ENCODE peak calls at places on chromosomes 16 and 17, in eight cellular contexts. One of them, this sample, is unnamed.

GRCh38 chr16:1602285-1602684 is 9.6 kb downstream of the IFT140 start:
- ATAC-seq in activated B cell treated with CpG ODN at 0.5 μM for 24 hours: no peak
- ATAC-seq in mucosa of descending colon: no peak
- ATAC-seq in HepG2: peak
- ATAC-seq in heart left ventricle: no peak
- ATAC-seq in heart right ventricle: no peak
- ATAC-seq in DND-41: no peak
- ATAC-seq in upper lobe of left lung: peak
- ATAC-seq in this sample: no peak

GRCh38 chr17:76570877-76571471 is 14.7 kb downstream of the ST6GALNAC2 start:
- ATAC-seq in activated B cell treated with CpG ODN at 0.5 μM for 24 hours: no peak
- ATAC-seq in mucosa of descending colon: no peak
- ATAC-seq in HepG2: peak
- ATAC-seq in heart left ventricle: no peak
- ATAC-seq in heart right ventricle: no peak
- ATAC-seq in DND-41: no peak
- ATAC-seq in upper lobe of left lung: no peak
- ATAC-seq in this sample: no peak

GRCh38 chr17:1511290-1511689 is 5.1 kb downstream of the INPP5K start:
- ATAC-seq in activated B cell treated with CpG ODN at 0.5 μM for 24 hours: no peak
- ATAC-seq in mucosa of descending colon: peak
- ATAC-seq in HepG2: no peak
- ATAC-seq in heart left ventricle: peak
- ATAC-seq in heart right ventricle: peak
- ATAC-seq in DND-41: no peak
- ATAC-seq in upper lobe of left lung: no peak
- ATAC-seq in this sample: peak

GRCh38 chr16:67149276-67150057 is 1.3 kb downstream of the B3GNT9 start:
- ATAC-seq in activated B cell treated with CpG ODN at 0.5 μM for 24 hours: no peak
- ATAC-seq in mucosa of descending colon: no peak
- ATAC-seq in HepG2: no peak
- ATAC-seq in heart left ventricle: no peak
- ATAC-seq in heart right ventricle: no peak
- ATAC-seq in DND-41: no peak
- ATAC-seq in upper lobe of left lung: no peak
- ATAC-seq in this sample: no peak

GRCh38 chr16:69123894-69124293 is 8.5 kb downstream of the CHTF8 start:
- ATAC-seq in activated B cell treated with CpG ODN at 0.5 μM for 24 hours: peak
- ATAC-seq in mucosa of descending colon: peak
- ATAC-seq in HepG2: peak
- ATAC-seq in heart left ventricle: no peak
- ATAC-seq in heart right ventricle: peak
- ATAC-seq in DND-41: peak
- ATAC-seq in upper lobe of left lung: peak
- ATAC-seq in this sample: no peak

GRCh38 chr16:84190731-84191388 is at the start of gene ADAD2:
- ATAC-seq in activated B cell treated with CpG ODN at 0.5 μM for 24 hours: no peak
- ATAC-seq in mucosa of descending colon: no peak
- ATAC-seq in HepG2: peak
- ATAC-seq in heart left ventricle: no peak
- ATAC-seq in heart right ventricle: no peak
- ATAC-seq in DND-41: no peak
- ATAC-seq in upper lobe of left lung: no peak
- ATAC-seq in this sample: no peak

GRCh38 chr16:89764711-89765201 is 43.4 kb downstream of the ZNF276 start:
- ATAC-seq in activated B cell treated with CpG ODN at 0.5 μM for 24 hours: peak
- ATAC-seq in mucosa of descending colon: peak
- ATAC-seq in HepG2: peak
- ATAC-seq in heart left ventricle: peak
- ATAC-seq in heart right ventricle: peak
- ATAC-seq in DND-41: no peak
- ATAC-seq in upper lobe of left lung: peak
- ATAC-seq in this sample: peak

GRCh38 chr16:67086829-67087228 is 22.9 kb upstream of the PHAF1 start:
- ATAC-seq in activated B cell treated with CpG ODN at 0.5 μM for 24 hours: no peak
- ATAC-seq in mucosa of descending colon: no peak
- ATAC-seq in HepG2: no peak
- ATAC-seq in heart left ventricle: peak
- ATAC-seq in heart right ventricle: peak
- ATAC-seq in DND-41: no peak
- ATAC-seq in upper lobe of left lung: no peak
- ATAC-seq in this sample: no peak

GRCh38 chr17:49815761-49816281 is 27.3 kb downstream of the KAT7 start:
- ATAC-seq in activated B cell treated with CpG ODN at 0.5 μM for 24 hours: no peak
- ATAC-seq in mucosa of descending colon: no peak
- ATAC-seq in HepG2: no peak
- ATAC-seq in heart left ventricle: no peak
- ATAC-seq in heart right ventricle: no peak
- ATAC-seq in DND-41: no peak
- ATAC-seq in upper lobe of left lung: peak
- ATAC-seq in this sample: peak

GRCh38 chr17:57166803-57167202 is 81.8 kb downstream of the AKAP1 start:
- ATAC-seq in activated B cell treated with CpG ODN at 0.5 μM for 24 hours: no peak
- ATAC-seq in mucosa of descending colon: no peak
- ATAC-seq in HepG2: no peak
- ATAC-seq in heart left ventricle: no peak
- ATAC-seq in heart right ventricle: no peak
- ATAC-seq in DND-41: no peak
- ATAC-seq in upper lobe of left lung: no peak
- ATAC-seq in this sample: no peak

GRCh38 chr17:46003907-46004748 is 5.1 kb downstream of the STH start:
- ATAC-seq in activated B cell treated with CpG ODN at 0.5 μM for 24 hours: no peak
- ATAC-seq in mucosa of descending colon: peak
- ATAC-seq in HepG2: peak
- ATAC-seq in heart left ventricle: peak
- ATAC-seq in heart right ventricle: peak
- ATAC-seq in DND-41: no peak
- ATAC-seq in upper lobe of left lung: peak
- ATAC-seq in this sample: no peak

GRCh38 chr17:61352408-61352770 is 47.3 kb upstream of the TBX2 start:
- ATAC-seq in activated B cell treated with CpG ODN at 0.5 μM for 24 hours: no peak
- ATAC-seq in mucosa of descending colon: no peak
- ATAC-seq in HepG2: no peak
- ATAC-seq in heart left ventricle: no peak
- ATAC-seq in heart right ventricle: no peak
- ATAC-seq in DND-41: no peak
- ATAC-seq in upper lobe of left lung: no peak
- ATAC-seq in this sample: no peak

GRCh38 chr17:66468241-66469087 is 166.1 kb downstream of the PRKCA start:
- ATAC-seq in activated B cell treated with CpG ODN at 0.5 μM for 24 hours: no peak
- ATAC-seq in mucosa of descending colon: peak
- ATAC-seq in HepG2: peak
- ATAC-seq in heart left ventricle: peak
- ATAC-seq in heart right ventricle: peak
- ATAC-seq in DND-41: peak
- ATAC-seq in upper lobe of left lung: peak
- ATAC-seq in this sample: peak

GRCh38 chr17:75126954-75127353 is 4.6 kb downstream of the NT5C start:
- ATAC-seq in activated B cell treated with CpG ODN at 0.5 μM for 24 hours: no peak
- ATAC-seq in mucosa of descending colon: no peak
- ATAC-seq in HepG2: no peak
- ATAC-seq in heart left ventricle: no peak
- ATAC-seq in heart right ventricle: no peak
- ATAC-seq in DND-41: no peak
- ATAC-seq in upper lobe of left lung: no peak
- ATAC-seq in this sample: no peak

GRCh38 chr16:29730649-29731048 is 15.1 kb downstream of the C16orf54 start:
- ATAC-seq in activated B cell treated with CpG ODN at 0.5 μM for 24 hours: no peak
- ATAC-seq in mucosa of descending colon: no peak
- ATAC-seq in HepG2: no peak
- ATAC-seq in heart left ventricle: no peak
- ATAC-seq in heart right ventricle: no peak
- ATAC-seq in DND-41: no peak
- ATAC-seq in upper lobe of left lung: no peak
- ATAC-seq in this sample: no peak

GRCh38 chr16:85563515-85564276 is 49.4 kb upstream of the GSE1 start:
- ATAC-seq in activated B cell treated with CpG ODN at 0.5 μM for 24 hours: no peak
- ATAC-seq in mucosa of descending colon: peak
- ATAC-seq in HepG2: peak
- ATAC-seq in heart left ventricle: peak
- ATAC-seq in heart right ventricle: peak
- ATAC-seq in DND-41: no peak
- ATAC-seq in upper lobe of left lung: peak
- ATAC-seq in this sample: peak

GRCh38 chr16:85565340-85565739 is 47.8 kb upstream of the GSE1 start:
- ATAC-seq in activated B cell treated with CpG ODN at 0.5 μM for 24 hours: no peak
- ATAC-seq in mucosa of descending colon: no peak
- ATAC-seq in HepG2: no peak
- ATAC-seq in heart left ventricle: no peak
- ATAC-seq in heart right ventricle: no peak
- ATAC-seq in DND-41: no peak
- ATAC-seq in upper lobe of left lung: no peak
- ATAC-seq in this sample: no peak

GRCh38 chr16:85565796-85566501 is 47.2 kb upstream of the GSE1 start:
- ATAC-seq in activated B cell treated with CpG ODN at 0.5 μM for 24 hours: no peak
- ATAC-seq in mucosa of descending colon: no peak
- ATAC-seq in HepG2: no peak
- ATAC-seq in heart left ventricle: no peak
- ATAC-seq in heart right ventricle: no peak
- ATAC-seq in DND-41: no peak
- ATAC-seq in upper lobe of left lung: no peak
- ATAC-seq in this sample: no peak

GRCh38 chr16:85563031-85563430 is 50.1 kb upstream of the GSE1 start:
- ATAC-seq in activated B cell treated with CpG ODN at 0.5 μM for 24 hours: no peak
- ATAC-seq in mucosa of descending colon: no peak
- ATAC-seq in HepG2: no peak
- ATAC-seq in heart left ventricle: no peak
- ATAC-seq in heart right ventricle: no peak
- ATAC-seq in DND-41: no peak
- ATAC-seq in upper lobe of left lung: no peak
- ATAC-seq in this sample: no peak

DNA sequence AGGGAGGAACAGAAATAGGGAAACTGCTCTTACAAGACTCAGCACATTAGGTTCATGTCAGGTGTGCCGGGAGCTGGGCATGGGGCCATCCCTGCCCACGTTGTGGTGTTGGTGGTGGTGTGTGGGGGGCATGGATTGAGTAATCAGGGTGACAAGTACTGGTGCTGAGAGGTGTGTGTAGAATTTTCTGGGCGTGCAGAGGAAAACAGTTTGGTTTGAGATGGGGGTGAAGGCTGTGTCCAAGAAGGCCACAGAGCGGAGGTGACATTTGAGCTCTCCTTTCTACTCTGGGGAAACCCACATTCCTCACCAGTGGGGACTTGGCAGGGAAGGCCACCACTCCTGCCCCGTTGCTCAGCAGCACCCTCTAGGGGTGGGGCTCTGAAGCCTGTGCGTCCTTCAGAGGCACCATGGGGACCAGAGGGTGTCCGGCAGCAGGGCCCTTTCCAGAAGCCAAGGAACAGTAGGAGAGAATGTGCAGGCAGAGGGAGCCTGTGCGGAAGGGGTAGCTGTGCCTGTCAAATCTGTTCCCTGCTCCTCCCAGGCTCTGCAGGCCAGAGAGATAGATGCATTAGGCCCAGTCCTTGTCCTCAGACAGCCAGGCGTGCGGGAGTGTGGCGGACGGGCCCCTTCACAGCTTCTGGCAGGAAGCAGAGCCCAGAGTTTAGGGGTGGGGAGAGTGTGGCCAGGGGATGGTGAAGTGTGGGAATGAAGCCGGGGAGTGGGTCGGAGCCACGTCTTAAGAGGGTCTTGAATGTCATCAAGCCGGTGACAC is 48.7 kb upstream of the GSE1 start:
- ATAC-seq in activated B cell treated with CpG ODN at 0.5 μM for 24 hours: peak
- ATAC-seq in mucosa of descending colon: no peak
- ATAC-seq in HepG2: no peak
- ATAC-seq in heart left ventricle: no peak
- ATAC-seq in heart right ventricle: peak
- ATAC-seq in DND-41: peak
- ATAC-seq in upper lobe of left lung: peak
- ATAC-seq in this sample: no peak
- TF ChIP-seq CTCF in activated B cell treated with CpG ODN at 0.5 μM for 24 hours: no peak
- TF ChIP-seq CTCF in mucosa of descending colon: peak
- TF ChIP-seq CTCF in HepG2: peak
- TF ChIP-seq CTCF in heart left ventricle: peak
- TF ChIP-seq CTCF in heart right ventricle: peak
- TF ChIP-seq CTCF in DND-41: peak
- TF ChIP-seq CTCF in upper lobe of left lung: peak
- TF ChIP-seq CTCF in this sample: no peak

GRCh38 chr17:27747462-27748359 is 52.6 kb downstream of the NOS2 start:
- ATAC-seq in activated B cell treated with CpG ODN at 0.5 μM for 24 hours: no peak
- ATAC-seq in mucosa of descending colon: no peak
- ATAC-seq in HepG2: no peak
- ATAC-seq in heart left ventricle: no peak
- ATAC-seq in heart right ventricle: no peak
- ATAC-seq in DND-41: no peak
- ATAC-seq in upper lobe of left lung: no peak
- ATAC-seq in this sample: no peak
- TF ChIP-seq CTCF in activated B cell treated with CpG ODN at 0.5 μM for 24 hours: no peak
- TF ChIP-seq CTCF in mucosa of descending colon: no peak
- TF ChIP-seq CTCF in HepG2: peak
- TF ChIP-seq CTCF in heart left ventricle: no peak
- TF ChIP-seq CTCF in heart right ventricle: no peak
- TF ChIP-seq CTCF in DND-41: peak
- TF ChIP-seq CTCF in upper lobe of left lung: no peak
- TF ChIP-seq CTCF in this sample: no peak

DNA sequence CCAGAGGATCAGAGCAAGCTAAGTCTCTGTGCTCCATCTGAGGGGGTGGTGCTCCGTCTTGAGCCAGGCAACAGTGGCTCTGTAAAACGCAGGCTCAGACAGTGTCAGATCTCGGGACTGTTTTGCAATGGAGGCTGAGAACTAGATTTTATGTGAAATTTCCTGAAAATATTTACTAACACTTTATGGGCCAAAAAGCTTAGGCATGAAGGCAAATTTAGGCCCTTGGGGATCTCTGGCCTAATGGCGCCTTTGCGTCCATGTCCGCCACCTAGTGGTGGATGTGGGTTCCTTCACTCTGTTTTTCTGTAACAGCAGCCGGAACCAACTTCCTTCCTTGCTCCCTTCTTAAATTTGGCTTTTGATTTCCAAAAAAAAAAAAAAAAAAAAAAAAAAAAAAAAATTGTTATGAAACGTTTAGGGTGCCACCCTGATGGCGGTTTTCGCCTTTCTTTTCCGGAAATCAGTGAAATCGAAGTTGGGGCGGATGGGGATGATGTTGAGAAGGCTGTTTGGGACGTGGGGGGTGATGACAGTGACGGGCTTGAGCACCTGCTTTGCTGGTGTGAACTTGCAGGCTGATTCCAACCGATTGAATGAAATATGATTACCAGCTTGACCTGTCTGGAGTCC is 14.0 kb upstream of the ELAC2 start:
- ATAC-seq in activated B cell treated with CpG ODN at 0.5 μM for 24 hours: peak
- ATAC-seq in mucosa of descending colon: peak
- ATAC-seq in HepG2: peak
- ATAC-seq in heart left ventricle: no peak
- ATAC-seq in heart right ventricle: peak
- ATAC-seq in DND-41: peak
- ATAC-seq in upper lobe of left lung: peak
- ATAC-seq in this sample: peak
- TF ChIP-seq CTCF in activated B cell treated with CpG ODN at 0.5 μM for 24 hours: peak
- TF ChIP-seq CTCF in mucosa of descending colon: peak
- TF ChIP-seq CTCF in HepG2: peak
- TF ChIP-seq CTCF in heart left ventricle: peak
- TF ChIP-seq CTCF in heart right ventricle: peak
- TF ChIP-seq CTCF in DND-41: peak
- TF ChIP-seq CTCF in upper lobe of left lung: peak
- TF ChIP-seq CTCF in this sample: peak

DNA sequence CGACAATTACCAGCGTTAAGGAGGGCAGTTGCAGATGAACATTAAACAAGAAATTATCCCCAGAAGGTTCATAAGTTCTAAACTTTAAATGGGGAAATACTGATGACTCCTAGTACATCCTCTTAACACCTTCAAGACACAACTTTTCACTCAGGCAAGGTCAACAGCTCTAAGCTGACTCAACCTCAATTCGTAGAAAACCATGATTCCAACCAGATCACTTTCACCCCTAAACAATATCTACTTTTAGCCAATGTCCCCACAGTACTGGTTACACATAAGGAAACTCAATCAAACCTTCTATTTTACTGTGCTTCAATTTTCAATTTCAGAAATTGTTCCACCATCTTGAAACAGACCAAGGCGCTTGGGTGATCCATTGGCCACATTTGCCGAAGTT is 2.3 kb downstream of the CDYL2 start:
- ATAC-seq in activated B cell treated with CpG ODN at 0.5 μM for 24 hours: no peak
- ATAC-seq in mucosa of descending colon: no peak
- ATAC-seq in HepG2: no peak
- ATAC-seq in heart left ventricle: no peak
- ATAC-seq in heart right ventricle: no peak
- ATAC-seq in DND-41: no peak
- ATAC-seq in upper lobe of left lung: no peak
- ATAC-seq in this sample: no peak
- TF ChIP-seq CTCF in activated B cell treated with CpG ODN at 0.5 μM for 24 hours: no peak
- TF ChIP-seq CTCF in mucosa of descending colon: no peak
- TF ChIP-seq CTCF in HepG2: no peak
- TF ChIP-seq CTCF in heart left ventricle: no peak
- TF ChIP-seq CTCF in heart right ventricle: no peak
- TF ChIP-seq CTCF in DND-41: no peak
- TF ChIP-seq CTCF in upper lobe of left lung: no peak
- TF ChIP-seq CTCF in this sample: no peak